ENCODE peak calls at places on chromosomes 4 and X, in seven cellular contexts. Z is left ventricle myocardium inferior, H is left lung, V is neural progenitor cell, C is right atrium auricular region, K is IMR-90, W is Panc1. R is an unnamed sample. For H3K27me3, the result is how much of the 10 kb centered on the place peaks cover.

GRCh38 chrX:77223046-77223445 is 224.1 kb upstream of the FGF16 start:
- DNase-seq in Z (no peak), H (no peak), V (no peak), C (no peak), K (no peak), W (no peak), R (peak)

GRCh38 chr4:27916432-27917184 is 1056.0 kb downstream of the STIM2 start:
- DNase-seq in Z (no peak), H (no peak), V (peak), C (no peak), K (no peak), W (no peak), R (no peak)

GRCh38 chr4:12723849-12724447 is 760.2 kb downstream of the RAB28 start:
- DNase-seq in Z (no peak), H (no peak), V (peak), C (no peak), K (no peak), W (no peak), R (peak)

GRCh38 chr4:16270654-16271328 is 44.5 kb upstream of the TAPT1 start:
- DNase-seq in Z (no peak), H (no peak), V (peak), C (no peak), K (no peak), W (no peak), R (peak)

GRCh38 chrX:105975382-105975781 is 63.1 kb downstream of the SERPINA7 start:
- DNase-seq in Z (no peak), H (no peak), V (peak), C (no peak), K (peak), W (no peak), R (no peak)

GRCh38 chr4:7871356-7871755 is 68.3 kb downstream of the AFAP1 start:
- DNase-seq in Z (no peak), H (no peak), V (no peak), C (no peak), K (no peak), W (no peak), R (no peak)

GRCh38 chrX:105191878-105192277 is 28.6 kb downstream of the TEX13A start:
- DNase-seq in Z (no peak), H (no peak), V (peak), C (no peak), K (no peak), W (peak), R (peak)

GRCh38 chr4:168636506-168637176 is 139.8 kb downstream of the PALLD start:
- DNase-seq in Z (no peak), H (no peak), V (no peak), C (no peak), K (peak), W (no peak), R (no peak)

GRCh38 chr4:78650106-78651021 is 98.8 kb downstream of the ANXA3 start:
- DNase-seq in Z (no peak), H (no peak), V (no peak), C (no peak), K (peak), W (no peak), R (no peak)

GRCh38 chr4:39932776-39933402 is 44.8 kb downstream of the PDS5A start:
- DNase-seq in Z (no peak), H (no peak), V (no peak), C (no peak), K (no peak), W (no peak), R (no peak)

GRCh38 chr4:113636877-113637276 is 124.7 kb downstream of the CAMK2D start:
- DNase-seq in Z (no peak), H (no peak), V (no peak), C (no peak), K (peak), W (no peak), R (no peak)

GRCh38 chrX:78979789-78980464 is 34.7 kb downstream of the P2RY10 start:
- DNase-seq in Z (no peak), H (no peak), V (no peak), C (no peak), K (no peak), W (no peak), R (no peak)

GRCh38 chrX:100649550-100650356 is 5.8 kb downstream of the SRPX2 start:
- DNase-seq in Z (peak), H (peak), V (peak), C (peak), K (peak), W (no peak), R (peak)

GRCh38 chr4:71732706-71733105 is 51.2 kb downstream of the GC start:
- DNase-seq in Z (no peak), H (no peak), V (peak), C (no peak), K (peak), W (no peak), R (no peak)

GRCh38 chr4:4606321-4606720 is 64.5 kb upstream of the STX18 start:
- DNase-seq in Z (no peak), H (no peak), V (no peak), C (no peak), K (peak), W (no peak), R (no peak)

GRCh38 chr4:1323635-1324442 is 23.2 kb upstream of the UVSSA start:
- DNase-seq in Z (no peak), H (no peak), V (no peak), C (no peak), K (peak), W (peak), R (no peak)

GRCh38 chrX:134396174-134396573 is 63.8 kb upstream of the HPRT1 start:
- DNase-seq in Z (no peak), H (no peak), V (peak), C (no peak), K (peak), W (no peak), R (no peak)
- TF ChIP-seq CTCF in Z (peak), H (peak), V (peak), C (peak), K (peak), W (peak), R (peak)

GRCh38 chr4:146654976-146655761 is 16.5 kb downstream of the POU4F2 start:
- DNase-seq in Z (no peak), H (no peak), V (peak), C (no peak), K (peak), W (no peak), R (peak)

GRCh38 chr4:146650034-146650433 is 11.3 kb downstream of the POU4F2 start:
- DNase-seq in Z (no peak), H (no peak), V (no peak), C (no peak), K (no peak), W (no peak), R (no peak)

GRCh38 chr4:146649232-146649631 is 10.5 kb downstream of the POU4F2 start:
- DNase-seq in Z (no peak), H (no peak), V (no peak), C (no peak), K (no peak), W (no peak), R (no peak)

GRCh38 chr4:146654648-146654975 is 15.9 kb downstream of the POU4F2 start:
- DNase-seq in Z (no peak), H (no peak), V (no peak), C (no peak), K (no peak), W (no peak), R (no peak)
- H3K27me3 ChIP-seq in Z (half or more), H (half or more), V (half or more), C (under half), K (under half), W (under half), R (half or more)

GRCh38 chrX:102958794-102959193 is 21.7 kb downstream of the RAB40AL start:
- DNase-seq in Z (no peak), H (no peak), V (no peak), C (no peak), K (no peak), W (no peak), R (no peak)
- TF ChIP-seq CTCF in Z (no peak), H (no peak), V (no peak), C (no peak), K (no peak), W (no peak), R (peak)

DNA sequence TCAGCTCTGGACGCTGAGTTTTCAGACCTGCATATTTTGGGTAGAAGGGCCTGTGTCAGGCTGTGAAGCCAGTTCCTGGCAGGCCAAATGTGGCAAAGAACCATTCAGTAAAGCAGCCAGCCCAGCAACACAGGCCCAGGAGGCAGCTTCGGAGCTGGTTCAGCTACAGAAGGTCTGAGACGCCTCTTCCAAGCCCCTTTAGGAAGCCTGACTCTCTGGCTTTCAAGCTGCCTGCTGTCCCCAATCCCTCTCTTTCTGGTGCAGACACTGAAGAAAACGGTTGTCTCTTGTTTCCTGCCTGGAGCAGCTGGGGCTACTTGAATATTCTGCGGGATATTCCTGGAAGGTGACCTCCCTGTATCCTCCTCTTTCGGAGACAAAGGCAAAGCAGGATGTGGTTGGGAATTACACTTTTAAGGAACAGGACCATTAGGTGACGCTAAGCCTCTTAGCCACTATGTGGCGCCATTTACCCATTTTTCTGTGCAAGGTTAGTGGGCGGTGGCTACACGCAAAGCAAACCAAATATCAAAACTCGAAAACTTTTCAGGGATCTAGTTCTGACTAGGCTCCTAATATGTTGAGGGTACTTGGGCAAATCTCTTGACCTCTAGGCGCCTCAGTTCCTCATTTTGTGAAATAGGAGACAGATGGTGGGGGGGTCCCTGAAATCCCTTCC is 47.2 kb upstream of the LAS1L start:
- DNase-seq in Z (peak), H (peak), V (peak), C (peak), K (peak), W (no peak), R (peak)
- H3K27me3 ChIP-seq in Z (under half), H (under half), V (under half), C (under half), K (under half), W (under half), R (under half)

GRCh38 chr4:68577590-68577989 is 1.5 kb upstream of the UGT2B17 start:
- DNase-seq in Z (no peak), H (no peak), V (no peak), C (no peak), K (no peak), W (no peak), R (no peak)
- TF ChIP-seq CTCF in Z (no peak), H (no peak), V (no peak), C (no peak), K (no peak), W (no peak), R (peak)

DNA sequence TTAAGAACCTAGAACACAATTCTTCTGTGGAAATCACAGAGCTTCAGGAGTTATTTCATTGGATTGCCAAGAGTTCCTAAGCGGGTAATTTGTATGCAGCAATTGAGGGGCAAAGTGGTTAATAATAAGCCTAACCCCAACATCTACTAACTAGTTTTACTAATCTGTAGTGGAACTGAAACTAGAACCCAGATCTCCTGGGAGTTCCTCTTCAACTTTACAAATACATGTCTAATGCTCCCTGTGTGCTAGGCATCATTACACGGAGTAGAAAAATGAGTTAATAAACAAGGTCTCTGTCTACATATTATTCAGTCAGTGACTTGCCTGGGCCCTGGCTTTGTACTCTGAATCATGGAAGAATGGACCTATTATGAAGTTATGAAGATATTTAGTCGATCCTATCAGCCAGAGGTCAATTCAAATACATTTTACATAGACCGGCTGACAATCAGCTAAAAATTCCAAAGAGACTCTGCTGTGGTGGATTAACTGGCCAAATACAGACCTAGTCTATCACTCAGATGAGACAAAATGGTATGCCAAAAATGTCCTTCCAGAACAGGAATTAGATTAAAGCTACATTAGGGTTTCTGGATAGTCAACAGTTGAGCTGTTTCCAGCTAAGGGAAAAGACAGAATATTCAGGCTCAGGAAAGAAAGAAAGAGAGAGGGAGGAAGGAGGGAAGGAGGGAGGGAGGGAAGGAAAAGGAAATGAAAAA is 326.0 kb downstream of the FBXW7 start:
- DNase-seq in Z (no peak), H (no peak), V (no peak), C (no peak), K (no peak), W (no peak), R (no peak)
- H3K27me3 ChIP-seq in Z (under half), H (under half), V (under half), C (under half), K (under half), W (under half), R (under half)

DNA sequence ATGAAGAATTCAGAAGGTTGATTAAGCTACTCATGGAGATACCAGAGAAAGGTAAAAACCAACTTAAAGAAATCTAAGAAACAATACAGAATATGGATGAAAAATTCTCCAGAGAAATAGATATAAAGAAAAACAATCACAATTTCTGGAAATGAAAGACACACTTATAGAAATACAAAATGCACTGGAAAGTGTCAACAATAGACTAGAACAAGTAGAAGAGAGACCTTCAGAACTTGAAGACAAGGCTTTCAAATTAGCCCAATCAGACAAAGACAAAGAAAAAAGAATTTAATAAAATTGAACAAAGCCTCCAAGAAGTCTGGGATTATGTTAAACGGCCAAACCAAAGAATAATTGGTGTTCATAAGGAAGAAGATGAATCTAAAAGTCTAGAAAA is 9.6 kb downstream of the STBD1 start:
- DNase-seq in Z (no peak), H (no peak), V (no peak), C (no peak), K (no peak), W (no peak), R (no peak)
- TF ChIP-seq CTCF in Z (no peak), H (no peak), V (no peak), C (no peak), K (no peak), W (no peak), R (no peak)

GRCh38 chr4:173536808-173537429 is 6.9 kb upstream of the HAND2 start:
- DNase-seq in Z (no peak), H (no peak), V (peak), C (peak), K (no peak), W (no peak), R (peak)

GRCh38 chr4:173535932-173536331 is 5.9 kb upstream of the HAND2 start:
- DNase-seq in Z (no peak), H (no peak), V (no peak), C (no peak), K (no peak), W (no peak), R (no peak)

GRCh38 chr4:173535165-173535737 is 5.2 kb upstream of the HAND2 start:
- DNase-seq in Z (no peak), H (no peak), V (no peak), C (no peak), K (no peak), W (no peak), R (no peak)

GRCh38 chr4:173532725-173533511 is 2.9 kb upstream of the HAND2 start:
- DNase-seq in Z (no peak), H (no peak), V (no peak), C (no peak), K (no peak), W (no peak), R (no peak)

GRCh38 chr4:173534439-173534838 is 4.4 kb upstream of the HAND2 start:
- DNase-seq in Z (no peak), H (no peak), V (no peak), C (no peak), K (no peak), W (no peak), R (no peak)
- H3K27me3 ChIP-seq in Z (half or more), H (half or more), V (half or more), C (under half), K (half or more), W (under half), R (half or more)

GRCh38 chr4:70269674-70270073 is 27.3 kb downstream of the CSN3 start:
- DNase-seq in Z (no peak), H (no peak), V (peak), C (no peak), K (no peak), W (no peak), R (no peak)
- TF ChIP-seq CTCF in Z (no peak), H (no peak), V (peak), C (no peak), K (no peak), W (peak), R (peak)